ENCODE peak calls at places on chromosomes 5 and 9, in eight cellular contexts. U is GF-D8, S is cardiac fibroblast, Q is GM10248, C is NCI-H1694, V is activated T-cell treated with anti-CD3 and anti-CD28 coated beads for 4 hours, M is fibroblast of the aortic adventitia, L is psoas muscle. D is an unnamed sample.

GRCh38 chr9:95029251-95029650 is 288.3 kb downstream of the FANCC start:
- DNase-seq in S (no peak), L (no peak), C (no peak), V (no peak), M (no peak), U (no peak), Q (no peak), D (no peak)

GRCh38 chr5:154631141-154631540 is 124.0 kb upstream of the LARP1 start:
- DNase-seq in Q (no peak), V (no peak), L (no peak), M (no peak), S (no peak), C (no peak), U (no peak), D (no peak)

GRCh38 chr9:70988551-70988950 is 132.9 kb downstream of the TRPM3 start:
- DNase-seq in L (no peak), S (peak), Q (no peak), M (peak), C (no peak), U (no peak), V (no peak), D (no peak)

GRCh38 chr5:14745753-14746152 is 81.2 kb downstream of the OTULIN start:
- DNase-seq in U (no peak), C (no peak), Q (no peak), V (no peak), S (no peak), L (no peak), M (no peak), D (no peak)

GRCh38 chr5:98700730-98701129 is 72.7 kb upstream of the RGMB start:
- DNase-seq in U (no peak), Q (no peak), L (no peak), V (no peak), C (no peak), M (no peak), S (peak), D (no peak)

GRCh38 chr9:114287763-114288232 is 35.1 kb upstream of the ORM1 start:
- DNase-seq in M (no peak), Q (no peak), L (peak), S (no peak), U (no peak), V (no peak), C (no peak), D (no peak)

GRCh38 chr9:124553738-124554137 is 46.5 kb upstream of the NR5A1 start:
- DNase-seq in U (no peak), C (no peak), V (no peak), S (peak), L (no peak), M (peak), Q (no peak), D (no peak)

GRCh38 chr9:69376651-69377050 is 51.6 kb downstream of the ENTREP1 start:
- DNase-seq in M (peak), S (peak), V (no peak), C (no peak), L (peak), U (no peak), Q (no peak), D (no peak)

GRCh38 chr5:132782101-132782500 is 5.1 kb upstream of the SEPTIN8 start:
- DNase-seq in V (no peak), C (no peak), Q (no peak), U (no peak), L (no peak), S (peak), M (peak), D (no peak)

GRCh38 chr5:121182788-121183490 is 668.7 kb upstream of the FTMT start:
- DNase-seq in S (peak), C (no peak), Q (no peak), V (no peak), L (no peak), M (peak), U (peak), D (no peak)

GRCh38 chr5:134247411-134247810 is 21.5 kb upstream of the PPP2CA start:
- DNase-seq in V (no peak), U (no peak), S (peak), Q (no peak), C (no peak), M (peak), L (no peak), D (no peak)

GRCh38 chr9:81125446-81126092 is 563.8 kb downstream of the TLE1 start:
- DNase-seq in Q (no peak), U (peak), S (peak), L (no peak), V (no peak), C (no peak), M (peak), D (no peak)

GRCh38 chr9:122807271-122807900 is 7.5 kb downstream of the OR1K1 start:
- DNase-seq in Q (no peak), L (no peak), S (peak), U (no peak), C (no peak), V (no peak), M (peak), D (no peak)

GRCh38 chr9:38362912-38363588 is 29.5 kb upstream of the ALDH1B1 start:
- DNase-seq in U (peak), V (no peak), S (peak), M (peak), C (peak), Q (peak), L (no peak), D (peak)

GRCh38 chr9:131616983-131617604 is 71.8 kb downstream of the PRRT1B start:
- DNase-seq in V (no peak), L (peak), Q (no peak), C (no peak), U (no peak), S (no peak), M (peak), D (no peak)

GRCh38 chr9:126690431-126691051 is 76.8 kb downstream of the LMX1B start:
- DNase-seq in S (peak), Q (peak), L (peak), V (peak), M (no peak), U (no peak), C (no peak), D (peak)

D was measured in GM13976.